ENCODE peak calls at places on chromosomes 16 and 17, in seven cellular contexts. One of them, this sample, is unnamed.

GRCh38 chr16:82070656-82071369 is 35.8 kb downstream of the HSD17B2 start:
- DNase-seq in activated naive CD4-positive, alpha-beta T cell: no peak
- DNase-seq in KBM-7: no peak
- DNase-seq in cardiac fibroblast: peak
- DNase-seq in coronary artery: no peak
- DNase-seq in activated CD8-positive, alpha-beta memory T cell treated with anti-CD3 and anti-CD28 coated beads for 1 hour: no peak
- DNase-seq in RPMI7951: peak
- DNase-seq in this sample: peak

GRCh38 chr16:19008770-19009169 is 25.0 kb downstream of the TMC7 start:
- DNase-seq in RPMI7951: peak
- DNase-seq in cardiac fibroblast: peak
- DNase-seq in activated CD8-positive, alpha-beta memory T cell treated with anti-CD3 and anti-CD28 coated beads for 1 hour: no peak
- DNase-seq in coronary artery: no peak
- DNase-seq in KBM-7: no peak
- DNase-seq in activated naive CD4-positive, alpha-beta T cell: no peak
- DNase-seq in this sample: peak

GRCh38 chr16:31331141-31331764 is 23.7 kb upstream of the ITGAX start:
- DNase-seq in activated naive CD4-positive, alpha-beta T cell: peak
- DNase-seq in activated CD8-positive, alpha-beta memory T cell treated with anti-CD3 and anti-CD28 coated beads for 1 hour: no peak
- DNase-seq in coronary artery: no peak
- DNase-seq in cardiac fibroblast: no peak
- DNase-seq in KBM-7: no peak
- DNase-seq in RPMI7951: no peak
- DNase-seq in this sample: no peak

GRCh38 chr17:27846042-27846655 is 45.8 kb upstream of the NOS2 start:
- DNase-seq in activated CD8-positive, alpha-beta memory T cell treated with anti-CD3 and anti-CD28 coated beads for 1 hour: no peak
- DNase-seq in KBM-7: peak
- DNase-seq in activated naive CD4-positive, alpha-beta T cell: peak
- DNase-seq in RPMI7951: no peak
- DNase-seq in cardiac fibroblast: no peak
- DNase-seq in coronary artery: no peak
- DNase-seq in this sample: no peak

GRCh38 chr16:35599429-35600165 is 2140.2 kb downstream of the TP53TG3F start:
- DNase-seq in cardiac fibroblast: no peak
- DNase-seq in KBM-7: no peak
- DNase-seq in coronary artery: no peak
- DNase-seq in activated naive CD4-positive, alpha-beta T cell: no peak
- DNase-seq in RPMI7951: no peak
- DNase-seq in activated CD8-positive, alpha-beta memory T cell treated with anti-CD3 and anti-CD28 coated beads for 1 hour: no peak
- DNase-seq in this sample: no peak

GRCh38 chr16:31132303-31132978 is 3.1 kb downstream of the PRSS8 start:
- DNase-seq in coronary artery: no peak
- DNase-seq in activated naive CD4-positive, alpha-beta T cell: no peak
- DNase-seq in activated CD8-positive, alpha-beta memory T cell treated with anti-CD3 and anti-CD28 coated beads for 1 hour: no peak
- DNase-seq in RPMI7951: no peak
- DNase-seq in KBM-7: no peak
- DNase-seq in cardiac fibroblast: no peak
- DNase-seq in this sample: no peak

GRCh38 chr17:3914319-3914685 is 2.0 kb downstream of the P2RX1 start:
- DNase-seq in activated naive CD4-positive, alpha-beta T cell: no peak
- DNase-seq in cardiac fibroblast: no peak
- DNase-seq in activated CD8-positive, alpha-beta memory T cell treated with anti-CD3 and anti-CD28 coated beads for 1 hour: no peak
- DNase-seq in KBM-7: no peak
- DNase-seq in RPMI7951: no peak
- DNase-seq in coronary artery: no peak
- DNase-seq in this sample: no peak

GRCh38 chr16:78689031-78689430 is 589.6 kb downstream of the WWOX start:
- DNase-seq in KBM-7: no peak
- DNase-seq in cardiac fibroblast: peak
- DNase-seq in coronary artery: no peak
- DNase-seq in RPMI7951: peak
- DNase-seq in activated naive CD4-positive, alpha-beta T cell: no peak
- DNase-seq in activated CD8-positive, alpha-beta memory T cell treated with anti-CD3 and anti-CD28 coated beads for 1 hour: no peak
- DNase-seq in this sample: peak

GRCh38 chr16:30958164-30959083 is 870 bp downstream of the SETD1A start:
- DNase-seq in activated CD8-positive, alpha-beta memory T cell treated with anti-CD3 and anti-CD28 coated beads for 1 hour: peak
- DNase-seq in RPMI7951: peak
- DNase-seq in KBM-7: no peak
- DNase-seq in activated naive CD4-positive, alpha-beta T cell: peak
- DNase-seq in cardiac fibroblast: peak
- DNase-seq in coronary artery: no peak
- DNase-seq in this sample: peak

GRCh38 chr17:7403043-7403901 is 625 bp downstream of the TMEM256 start:
- DNase-seq in coronary artery: no peak
- DNase-seq in activated naive CD4-positive, alpha-beta T cell: peak
- DNase-seq in activated CD8-positive, alpha-beta memory T cell treated with anti-CD3 and anti-CD28 coated beads for 1 hour: no peak
- DNase-seq in KBM-7: no peak
- DNase-seq in RPMI7951: peak
- DNase-seq in cardiac fibroblast: no peak
- DNase-seq in this sample: no peak

GRCh38 chr17:34703533-34703932 is 124.2 kb downstream of the TMEM132E start:
- DNase-seq in activated CD8-positive, alpha-beta memory T cell treated with anti-CD3 and anti-CD28 coated beads for 1 hour: no peak
- DNase-seq in activated naive CD4-positive, alpha-beta T cell: no peak
- DNase-seq in cardiac fibroblast: peak
- DNase-seq in coronary artery: no peak
- DNase-seq in RPMI7951: peak
- DNase-seq in KBM-7: peak
- DNase-seq in this sample: peak

GRCh38 chr17:74532115-74532514 is 840 bp upstream of the CD300LB start:
- DNase-seq in activated CD8-positive, alpha-beta memory T cell treated with anti-CD3 and anti-CD28 coated beads for 1 hour: no peak
- DNase-seq in cardiac fibroblast: no peak
- DNase-seq in coronary artery: peak
- DNase-seq in KBM-7: peak
- DNase-seq in RPMI7951: peak
- DNase-seq in activated naive CD4-positive, alpha-beta T cell: no peak
- DNase-seq in this sample: no peak

GRCh38 chr17:58086953-58087352 is 3.7 kb downstream of the DYNLL2 start:
- DNase-seq in RPMI7951: no peak
- DNase-seq in coronary artery: no peak
- DNase-seq in KBM-7: no peak
- DNase-seq in activated CD8-positive, alpha-beta memory T cell treated with anti-CD3 and anti-CD28 coated beads for 1 hour: no peak
- DNase-seq in cardiac fibroblast: no peak
- DNase-seq in activated naive CD4-positive, alpha-beta T cell: no peak
- DNase-seq in this sample: no peak

GRCh38 chr17:14098246-14098645 is 28.9 kb downstream of the COX10 start:
- DNase-seq in RPMI7951: no peak
- DNase-seq in KBM-7: no peak
- DNase-seq in activated naive CD4-positive, alpha-beta T cell: no peak
- DNase-seq in cardiac fibroblast: peak
- DNase-seq in coronary artery: no peak
- DNase-seq in activated CD8-positive, alpha-beta memory T cell treated with anti-CD3 and anti-CD28 coated beads for 1 hour: no peak
- DNase-seq in this sample: no peak